ENCODE peak calls at places on chromosome 16, in ten cellular contexts. D, A, K, H, G, C, S, I, N and O are unnamed samples.

GRCh38 chr16:51129105-51129504 is 22.0 kb downstream of the SALL1 start:
- DNase-seq in D (no peak), A (no peak), K (no peak), H (no peak), G (no peak), C (no peak), S (no peak), I (no peak), N (peak; percentile 2), O (no peak)

GRCh38 chr16:13307255-13307654 is 405.9 kb downstream of the SHISA9 start:
- DNase-seq in D (no peak), A (no peak), K (no peak), H (no peak), G (peak; percentile 49), C (peak; percentile 89), S (no peak), I (peak; percentile 56), N (no peak), O (peak; percentile 95)

GRCh38 chr16:58960484-58960883 is 226.4 kb upstream of the GOT2 start:
- DNase-seq in D (no peak), A (no peak), K (no peak), H (no peak), G (no peak), C (no peak), S (no peak), I (no peak), N (no peak), O (no peak)

GRCh38 chr16:764848-765487 is 4.4 kb downstream of the MSLN start:
- DNase-seq in D (no peak), A (no peak), K (no peak), H (no peak), G (no peak), C (no peak), S (no peak), I (no peak), N (no peak), O (no peak)

GRCh38 chr16:4618645-4619418 is 4.1 kb upstream of the UBALD1 start:
- DNase-seq in D (no peak), A (no peak), K (peak; percentile 31), H (no peak), G (no peak), C (no peak), S (no peak), I (no peak), N (no peak), O (peak; percentile 68)

GRCh38 chr16:9260665-9261064 is 169.2 kb downstream of the HAPSTR1 start:
- DNase-seq in D (no peak), A (no peak), K (peak; percentile 60), H (peak; percentile 14), G (no peak), C (no peak), S (no peak), I (no peak), N (no peak), O (no peak)

GRCh38 chr16:11700264-11701029 is 32.2 kb downstream of the SNN start:
- DNase-seq in D (no peak), A (no peak), K (no peak), H (no peak), G (no peak), C (no peak), S (no peak), I (no peak), N (peak; percentile 42), O (peak; percentile 30)

GRCh38 chr16:22326771-22327445 is 29.7 kb downstream of the POLR3E start:
- DNase-seq in D (no peak), A (no peak), K (no peak), H (no peak), G (no peak), C (no peak), S (no peak), I (no peak), N (no peak), O (no peak)

GRCh38 chr16:23174622-23175021 is 7.9 kb upstream of the SCNN1G start:
- DNase-seq in D (no peak), A (no peak), K (no peak), H (no peak), G (no peak), C (peak; percentile 10), S (no peak), I (no peak), N (peak; percentile 5), O (peak; percentile 23)